ENCODE peak calls at places on chromosome 1, in four cellular contexts. X is NCI-H1436, G is left colon, A is Calu3. H is an unnamed sample.

GRCh38 chr1:223525957-223526356 is 132.7 kb downstream of the CCDC185 start:
- DNase-seq in X (no peak), G (no peak), A (no peak), H (no peak)

GRCh38 chr1:93588206-93588605 is 93.4 kb downstream of the BCAR3 start:
- DNase-seq in X (no peak), G (no peak), A (no peak), H (no peak)

GRCh38 chr1:241998950-241999495 is at the start of gene MAP1LC3C:
- DNase-seq in X (no peak), G (no peak), A (no peak), H (no peak)

GRCh38 chr1:217389895-217390294 is 241.0 kb downstream of the GPATCH2 start:
- DNase-seq in X (no peak), G (no peak), A (no peak), H (no peak)

GRCh38 chr1:155831279-155831976 is 25.6 kb downstream of the GON4L start:
- DNase-seq in X (no peak), G (no peak), A (no peak), H (no peak)

GRCh38 chr1:93301131-93301530 is 44.6 kb upstream of the DR1 start:
- DNase-seq in X (no peak), G (no peak), A (no peak), H (no peak)

GRCh38 chr1:66503841-66504470 is 30.0 kb upstream of the SGIP1 start:
- DNase-seq in X (peak; percentile 64), G (no peak), A (peak; percentile 49), H (peak; percentile 23)

GRCh38 chr1:175480343-175480827 is 263.0 kb downstream of the TNR start:
- DNase-seq in X (no peak), G (no peak), A (no peak), H (no peak)

GRCh38 chr1:58999676-59000075 is 215.8 kb upstream of the JUN start:
- DNase-seq in X (no peak), G (no peak), A (no peak), H (no peak)

GRCh38 chr1:15656464-15656863 is 27.7 kb upstream of the PLEKHM2 start:
- DNase-seq in X (no peak), G (no peak), A (no peak), H (no peak)

GRCh38 chr1:8439015-8439702 is 121.2 kb downstream of the SLC45A1 start:
- DNase-seq in X (peak; percentile 61), G (peak; percentile 79), A (peak; percentile 76), H (peak; percentile 49)

GRCh38 chr1:100321098-100321493 is 31.2 kb upstream of the CDC14A start:
- DNase-seq in X (no peak), G (no peak), A (no peak), H (no peak)

H was measured in NCI-H187 treated with DMSO at 0.1 percent for 48 hours.